ENCODE peak calls at places on chromosomes 7 and 10, in five cellular contexts. S is cardiac fibroblast; C is prostate gland; A is AG08395; N is stimulated activated naive CD8-positive, alpha-beta T cell treated with anti-CD3 and anti-CD28 coated beads, Interleukin-15, amount 100 ng/mL, for 72 hours. O is an unnamed sample.

GRCh38 chr10:123741146-123741545 is 75.0 kb downstream of the GPR26 start:
- DNase-seq in A (no peak), N (no peak), S (no peak), C (no peak), O (no peak)

GRCh38 chr7:80665526-80665925 is 27.1 kb downstream of the CD36 start:
- DNase-seq in N (no peak), C (no peak), S (no peak), A (no peak), O (no peak)

GRCh38 chr10:82150123-82150900 is 275.3 kb downstream of the NRG3 start:
- DNase-seq in N (no peak), S (peak; percentile 71), C (no peak), A (no peak), O (no peak)

GRCh38 chr7:132871419-132871818 is 210.5 kb downstream of the CHCHD3 start:
- DNase-seq in A (no peak), S (no peak), N (no peak), C (no peak), O (no peak)

GRCh38 chr10:70500812-70501301 is 22.3 kb downstream of the PALD1 start:
- DNase-seq in N (no peak), A (no peak), C (no peak), S (no peak), O (no peak)

GRCh38 chr10:22999942-23000341 is 72.1 kb downstream of the ARMC3 start:
- DNase-seq in C (no peak), S (no peak), A (no peak), N (no peak), O (no peak)

GRCh38 chr7:41969713-41970112 is 266.8 kb upstream of the INHBA start:
- DNase-seq in S (peak; percentile 50), N (no peak), A (peak; percentile 50), C (no peak), O (peak; percentile 34)

GRCh38 chr7:91310829-91311460 is 46.7 kb downstream of the FZD1 start:
- DNase-seq in S (peak; percentile 32), A (peak; percentile 62), C (no peak), N (no peak), O (peak; percentile 38)

GRCh38 chr10:10892290-10892875 is 125.3 kb upstream of the CELF2 start:
- DNase-seq in A (no peak), N (no peak), S (no peak), C (no peak), O (no peak)

GRCh38 chr10:51445587-51445986 is 253.8 kb downstream of the CSTF2T start:
- DNase-seq in N (no peak), C (no peak), A (peak; percentile 32), S (no peak), O (no peak)

GRCh38 chr10:71232089-71232998 is 20.0 kb downstream of the UNC5B start:
- DNase-seq in N (no peak), C (peak; percentile 84), A (peak; percentile 67), S (no peak), O (no peak)

GRCh38 chr7:108286290-108286904 is 156.2 kb upstream of the LAMB4 start:
- DNase-seq in N (no peak), S (no peak), C (no peak), A (no peak), O (no peak)

GRCh38 chr10:83492004-83492403 is 647.3 kb upstream of the GHITM start:
- DNase-seq in C (no peak), S (no peak), A (no peak), N (no peak), O (no peak)

GRCh38 chr7:154744226-154744860 is 258.6 kb downstream of the PAXIP1 start:
- DNase-seq in C (no peak), A (no peak), S (peak; percentile 3), N (no peak), O (no peak)

GRCh38 chr7:98551541-98552273 is 65.4 kb upstream of the NPTX2 start:
- DNase-seq in N (no peak), C (no peak), A (no peak), S (no peak), O (no peak)

GRCh38 chr7:4136501-4137110 is 545.5 kb upstream of the FOXK1 start:
- DNase-seq in C (no peak), S (no peak), A (no peak), N (no peak), O (no peak)

GRCh38 chr10:114634607-114634974 is 23.5 kb downstream of the ABLIM1 start:
- DNase-seq in S (peak; percentile 80), A (peak; percentile 86), C (peak; percentile 24), N (no peak), O (peak; percentile 82)

GRCh38 chr10:112915590-112916572 is 34.2 kb upstream of the TCF7L2 start:
- DNase-seq in S (peak; percentile 70), A (peak; percentile 17), C (no peak), N (no peak), O (peak; percentile 4)

GRCh38 chr10:22434521-22434920 is 89.2 kb downstream of the SPAG6 start:
- DNase-seq in C (no peak), N (no peak), A (no peak), S (no peak), O (no peak)

GRCh38 chr7:157875230-157876179 is 538.7 kb downstream of the DNAJB6 start:
- DNase-seq in S (no peak), C (no peak), N (peak; percentile 50), A (no peak), O (no peak)

GRCh38 chr10:67978749-67979148 is 94.3 kb downstream of the SIRT1 start:
- DNase-seq in S (no peak), A (no peak), C (no peak), N (no peak), O (no peak)

GRCh38 chr10:60230892-60231291 is 158.8 kb downstream of the ANK3 start:
- DNase-seq in N (no peak), A (peak; percentile 10), S (peak; percentile 41), C (no peak), O (no peak)

GRCh38 chr7:26658080-26658697 is 206.2 kb downstream of the SKAP2 start:
- DNase-seq in S (no peak), A (no peak), C (no peak), N (no peak), O (no peak)

GRCh38 chr10:112754001-112754411 is 196.0 kb upstream of the TCF7L2 start:
- DNase-seq in N (no peak), S (peak; percentile 50), C (no peak), A (no peak), O (no peak)

GRCh38 chr7:2431260-2431867 is 28.0 kb downstream of the CHST12 start:
- DNase-seq in S (no peak), A (no peak), C (no peak), N (peak; percentile 54), O (no peak)

GRCh38 chr10:22588462-22588861 is 125.9 kb downstream of the PIP4K2A start:
- DNase-seq in A (no peak), S (no peak), C (no peak), N (no peak), O (no peak)

GRCh38 chr10:114212153-114212552 is 26.9 kb upstream of the VWA2 start:
- DNase-seq in A (no peak), N (no peak), C (no peak), S (no peak), O (no peak)

GRCh38 chr10:74651565-74651964 is 174.8 kb upstream of the KAT6B start:
- DNase-seq in C (no peak), S (no peak), N (no peak), A (no peak), O (no peak)

GRCh38 chr10:73591935-73592699 is 975 bp upstream of the USP54 start:
- DNase-seq in A (peak; percentile 63), N (peak; percentile 16), C (peak; percentile 72), S (peak; percentile 65), O (no peak)

GRCh38 chr10:14574291-14574690 is 200.4 kb downstream of the FAM107B start:
- DNase-seq in N (no peak), A (no peak), C (no peak), S (no peak), O (no peak)

GRCh38 chr7:149704507-149704906 is 68.9 kb downstream of the ZNF467 start:
- DNase-seq in A (no peak), N (no peak), S (peak; percentile 29), C (no peak), O (no peak)

GRCh38 chr10:128566376-128566968 is 440.2 kb upstream of the MKI67 start:
- DNase-seq in C (no peak), N (no peak), A (no peak), S (no peak), O (no peak)

O was measured in GM04504.